ENCODE peak calls at places on chromosomes 1 and 21, in four cellular contexts. D is uterus, X is neural progenitor cell, W is adipocyte. G is an unnamed sample.

GRCh38 chr1:245334827-245335490 is 180.2 kb downstream of the KIF26B start:
- DNase-seq in X (no peak), D (no peak), W (no peak), G (no peak)

GRCh38 chr1:207861442-207862177 is 49.3 kb downstream of the CD34 start:
- DNase-seq in W (no peak), D (no peak), X (no peak), G (no peak)

GRCh38 chr1:220028496-220028895 is 17.8 kb downstream of the EPRS1 start:
- DNase-seq in W (no peak), D (no peak), X (no peak), G (no peak)

GRCh38 chr1:5915587-5916571 is 76.3 kb downstream of the NPHP4 start:
- DNase-seq in W (peak; percentile 81), D (no peak), X (peak; percentile 44), G (no peak)

GRCh38 chr21:33028759-33029511 is 3.2 kb downstream of the OLIG2 start:
- DNase-seq in X (peak; percentile 72), W (peak; percentile 16), D (no peak), G (no peak)

GRCh38 chr1:97277891-97278662 is 556.5 kb downstream of the PTBP2 start:
- DNase-seq in W (peak; percentile 65), X (no peak), D (no peak), G (no peak)

GRCh38 chr21:37675202-37675801 is 241.0 kb downstream of the KCNJ6 start:
- DNase-seq in X (peak; percentile 84), W (peak; percentile 78), D (peak; percentile 62), G (peak; percentile 4)

GRCh38 chr1:155932085-155932484 is 2.1 kb downstream of the KHDC4 start:
- DNase-seq in X (no peak), W (no peak), D (no peak), G (no peak)

GRCh38 chr21:45982256-45982757 is 737 bp downstream of the COL6A1 start:
- DNase-seq in D (peak; percentile 51), W (peak; percentile 54), X (peak; percentile 54), G (no peak)

GRCh38 chr1:95407864-95408291 is 173.9 kb downstream of the RWDD3 start:
- DNase-seq in X (peak; percentile 64), W (no peak), D (no peak), G (no peak)

GRCh38 chr1:227757781-227758180 is 22.5 kb downstream of the SNAP47 start:
- DNase-seq in W (no peak), D (peak; percentile 53), X (no peak), G (no peak)

GRCh38 chr1:197725044-197725443 is 50.2 kb downstream of the DENND1B start:
- DNase-seq in X (peak; percentile 23), D (no peak), W (peak; percentile 22), G (no peak)

GRCh38 chr1:18886003-18886335 is 16.4 kb downstream of the ALDH4A1 start:
- DNase-seq in W (peak; percentile 39), X (no peak), D (no peak), G (no peak)

GRCh38 chr21:21397464-21397863 is 399.3 kb downstream of the NCAM2 start:
- DNase-seq in X (no peak), W (no peak), D (no peak), G (no peak)

GRCh38 chr1:116486424-116486823 is 84.4 kb downstream of the CD58 start:
- DNase-seq in W (peak; percentile 83), D (no peak), X (no peak), G (no peak)

GRCh38 chr1:116360435-116361173 is 12.4 kb upstream of the ATP1A1 start:
- DNase-seq in X (no peak), W (no peak), D (no peak), G (no peak)

GRCh38 chr21:25179116-25179515 is 428.2 kb downstream of the MRPL39 start:
- DNase-seq in D (no peak), X (no peak), W (no peak), G (no peak)

GRCh38 chr1:53733447-53733931 is 5.5 kb downstream of the GLIS1 start:
- DNase-seq in W (peak; percentile 58), X (no peak), D (no peak), G (no peak)

GRCh38 chr1:37307907-37308570 is 166.3 kb upstream of the ZC3H12A start:
- DNase-seq in X (no peak), D (no peak), W (no peak), G (no peak)

GRCh38 chr1:161092621-161093028 is 3.3 kb upstream of the NECTIN4 start:
- DNase-seq in W (no peak), X (no peak), D (no peak), G (no peak)

GRCh38 chr1:219085988-219086387 is 87.7 kb upstream of the LYPLAL1 start:
- DNase-seq in X (no peak), W (peak; percentile 38), D (no peak), G (no peak)

GRCh38 chr1:205528446-205528886 is 24.0 kb downstream of the CDK18 start:
- DNase-seq in W (no peak), D (no peak), X (no peak), G (no peak)
- H3K4me3 ChIP-seq in W (no peak overlapping the region), D (no peak overlapping the region), X (no peak overlapping the region), G (no peak overlapping the region)

DNA sequence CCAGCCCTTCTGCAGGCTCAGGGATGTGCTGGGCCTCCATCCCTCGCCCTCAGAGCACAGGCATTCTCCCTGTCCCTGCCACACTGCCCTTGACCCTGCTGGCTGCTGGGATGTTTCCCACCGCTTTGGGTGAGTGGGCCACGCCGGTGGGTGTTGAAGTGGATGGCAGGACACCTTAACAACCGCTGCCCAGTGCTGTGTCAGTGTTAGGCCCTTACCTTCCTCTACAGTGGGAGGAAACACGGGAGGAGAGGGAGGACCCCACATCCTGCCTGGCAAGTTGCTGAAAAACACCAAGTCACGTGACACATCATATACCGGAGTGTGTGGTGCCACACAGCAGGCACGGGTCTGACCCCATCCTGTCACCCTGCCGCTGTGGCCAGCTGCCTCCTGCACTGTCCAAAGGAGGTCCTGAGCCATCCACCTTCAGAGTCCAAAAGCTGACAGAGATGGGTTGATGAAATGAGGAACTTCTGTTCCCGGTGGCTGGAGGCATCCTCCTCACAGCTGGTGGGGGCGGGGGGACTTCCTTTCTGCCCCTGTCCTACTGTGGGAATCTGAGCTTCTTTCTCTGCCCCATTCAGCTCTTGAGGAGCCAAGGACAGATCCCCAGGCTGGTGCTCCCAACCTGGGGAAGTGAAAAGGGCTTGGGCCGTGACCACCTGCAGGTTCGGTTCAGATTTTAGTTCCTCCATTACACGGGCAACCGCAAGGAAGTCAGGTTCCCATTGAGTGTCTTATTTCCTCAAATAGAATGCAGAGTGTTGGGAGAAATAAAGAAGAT is 3.2 kb upstream of the THEMIS2 start:
- DNase-seq in W (no peak), X (no peak), D (no peak), G (peak; percentile 50)
- H3K4me1 ChIP-seq in W (peaks cover 12% of the 10 kb centered on the region), X (no peaks in the 10 kb centered on the region), D (no peaks in the 10 kb centered on the region), G (peaks cover 32% of the 10 kb centered on the region)

DNA sequence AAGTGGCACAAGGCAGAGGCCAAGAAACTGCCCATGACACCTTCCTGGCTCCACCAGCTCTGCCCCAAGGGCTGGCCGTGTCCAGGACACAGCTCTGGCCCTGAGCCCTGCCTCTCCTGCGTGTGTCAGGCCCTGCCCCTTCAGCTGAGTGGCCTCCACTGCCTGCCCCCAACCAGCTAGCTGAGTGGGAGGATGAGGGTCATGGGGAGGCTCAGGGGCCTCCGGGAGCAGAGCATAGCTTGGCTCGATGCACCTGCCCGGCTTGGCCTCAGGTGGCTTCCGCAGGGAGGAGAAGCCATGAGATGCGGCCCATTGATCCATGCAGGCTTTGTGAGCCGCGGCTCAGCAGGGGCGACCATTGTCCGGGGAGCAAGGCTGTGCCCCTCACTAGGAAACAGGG is 108.7 kb upstream of the TTC34 start:
- DNase-seq in D (no peak), X (no peak), W (no peak), G (no peak)
- H3K9me3 ChIP-seq in D (no peaks in the 10 kb centered on the region), X (no peaks in the 10 kb centered on the region), W (no peaks in the 10 kb centered on the region), G (no peaks in the 10 kb centered on the region)

DNA sequence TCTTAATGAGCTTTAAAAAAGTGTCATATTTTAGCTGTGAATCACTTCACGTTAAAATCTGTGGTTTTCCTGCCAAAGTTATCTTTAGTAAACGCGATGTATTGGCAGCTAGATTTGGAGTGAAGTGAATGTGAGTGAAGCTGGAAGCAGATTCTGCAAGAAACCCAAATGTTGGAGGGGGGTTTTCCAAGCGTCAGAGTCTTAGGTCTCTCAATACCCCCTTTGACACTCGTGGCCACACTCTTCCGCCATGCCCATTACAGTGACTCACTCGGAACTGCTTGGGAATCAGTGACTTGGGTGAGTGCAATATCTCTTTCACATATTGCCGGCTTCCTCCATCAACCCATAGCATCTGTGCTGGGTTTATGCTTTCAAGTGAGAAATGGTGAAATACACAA is 17.5 kb downstream of the B3GALT5 start:
- DNase-seq in W (peak; percentile 26), X (no peak), D (no peak), G (no peak)
- H3K4me3 ChIP-seq in W (peak overlapping the region; percentile 16), X (no peak overlapping the region), D (no peak overlapping the region), G (no peak overlapping the region)

GRCh38 chr1:21323091-21323490 is 32.8 kb upstream of the ECE1 start:
- DNase-seq in W (peak; percentile 67), X (no peak), D (peak; percentile 48), G (no peak)
- H3K4me1 ChIP-seq in W (peaks cover 93% of the 10 kb centered on the region), X (peaks cover 85% of the 10 kb centered on the region), D (peaks cover 58% of the 10 kb centered on the region), G (peaks cover 45% of the 10 kb centered on the region)

GRCh38 chr1:69312055-69312732 is 255.5 kb upstream of the LRRC7 start:
- DNase-seq in X (peak; percentile 82), W (no peak), D (no peak), G (no peak)
- H3K9me3 ChIP-seq in X (no peaks in the 10 kb centered on the region), W (peaks cover 19% of the 10 kb centered on the region), D (no peaks in the 10 kb centered on the region), G (no peaks in the 10 kb centered on the region)

G was measured in effector memory CD4-positive, alpha-beta T cell.